ENCODE peak calls at places on chromosomes 2 and 18, in five cellular contexts. N is esophagus squamous epithelium, C is HepG2, P is lower lobe of right lung, J is body of pancreas. Y is an unnamed sample.

GRCh38 chr2:238847841-238848565 is at the start of gene TWIST2:
- DNase-seq in N (no peak), C (no peak), P (peak), J (no peak), Y (peak)

GRCh38 chr2:29495536-29495935 is 380.3 kb downstream of the CLIP4 start:
- DNase-seq in N (no peak), C (no peak), P (no peak), J (no peak), Y (no peak)

GRCh38 chr2:237686659-237687136 is 59.3 kb downstream of the LRRFIP1 start:
- DNase-seq in N (no peak), C (peak), P (peak), J (no peak), Y (no peak)

GRCh38 chr18:2827076-2827475 is 19.7 kb upstream of the EMILIN2 start:
- DNase-seq in N (no peak), C (no peak), P (no peak), J (no peak), Y (no peak)

GRCh38 chr2:69581774-69582581 is 61.6 kb downstream of the AAK1 start:
- DNase-seq in N (no peak), C (peak), P (peak), J (peak), Y (no peak)

GRCh38 chr2:239006886-239007285 is 159.0 kb downstream of the TWIST2 start:
- DNase-seq in N (no peak), C (no peak), P (no peak), J (no peak), Y (no peak)

GRCh38 chr2:220531216-220531615 is 903.8 kb downstream of the SLC4A3 start:
- DNase-seq in N (no peak), C (no peak), P (no peak), J (no peak), Y (no peak)

GRCh38 chr2:57204364-57204763 is 842.2 kb upstream of the VRK2 start:
- DNase-seq in N (no peak), C (no peak), P (no peak), J (no peak), Y (no peak)

DNA sequence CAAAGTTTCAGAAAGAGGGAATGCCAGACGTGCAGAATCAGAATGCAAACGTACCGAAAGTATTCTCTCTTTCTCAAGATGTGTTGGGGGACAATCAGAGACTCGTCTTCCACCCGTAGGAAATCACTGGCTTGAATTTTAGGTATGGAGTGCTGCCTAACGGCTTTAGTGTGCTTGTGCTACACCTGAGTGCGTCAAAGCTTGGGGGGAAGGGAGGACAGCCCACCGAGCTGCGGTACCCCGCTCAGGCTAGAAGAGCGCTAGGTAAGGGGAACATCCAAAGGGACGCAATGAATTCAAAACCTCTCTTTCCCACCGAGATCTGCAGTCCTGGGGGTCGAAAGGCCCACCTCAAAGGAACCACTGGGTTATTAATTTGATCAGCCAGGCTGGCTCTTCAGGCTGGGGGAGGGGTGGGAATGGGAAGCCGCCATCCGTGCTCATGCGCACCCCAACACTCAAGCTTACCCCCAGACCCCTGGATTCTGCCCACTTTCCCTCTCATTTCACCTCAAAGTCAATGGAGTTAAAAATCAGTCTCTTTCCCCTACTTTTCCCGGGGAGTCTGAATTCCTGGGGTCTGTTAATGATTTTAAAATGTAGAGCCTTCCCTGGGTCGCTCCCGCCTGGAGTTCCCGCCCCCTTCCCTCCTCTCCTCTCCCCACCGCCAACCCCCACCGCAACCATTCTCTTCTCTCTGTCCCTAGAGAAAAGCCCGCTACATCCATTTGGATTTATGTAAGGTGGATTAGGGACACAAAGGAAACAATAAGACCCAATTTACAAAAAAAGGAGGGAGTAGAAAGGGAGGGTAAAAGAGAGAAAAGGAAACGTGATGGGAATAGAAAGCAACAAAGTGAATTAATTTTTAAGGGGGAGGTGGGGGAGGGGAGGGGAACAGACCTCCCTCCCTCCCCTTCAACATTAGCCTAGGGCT is 2.5 kb downstream of the EPHA4 start:
- DNase-seq in N (no peak), C (no peak), P (no peak), J (no peak), Y (no peak)
- H3K27ac ChIP-seq in N (no peak), C (no peak), P (no peak), J (no peak), Y (peak)

GRCh38 chr2:33221046-33221784 is 255.2 kb upstream of the RASGRP3 start:
- DNase-seq in N (no peak), C (no peak), P (no peak), J (no peak), Y (no peak)
- H3K27ac ChIP-seq in N (no peak), C (no peak), P (no peak), J (no peak), Y (peak)

GRCh38 chr2:217954971-217955740 is 47.6 kb downstream of the TNS1 start:
- DNase-seq in N (no peak), C (no peak), P (peak), J (peak), Y (no peak)
- H3K27ac ChIP-seq in N (peak), C (no peak), P (peak), J (peak), Y (peak)

GRCh38 chr18:59681521-59682004 is 15.7 kb downstream of the CCBE1 start:
- DNase-seq in N (no peak), C (no peak), P (no peak), J (no peak), Y (no peak)

GRCh38 chr18:59686260-59686659 is 11.0 kb downstream of the CCBE1 start:
- DNase-seq in N (no peak), C (no peak), P (no peak), J (no peak), Y (no peak)

GRCh38 chr18:59690216-59691045 is 6.8 kb downstream of the CCBE1 start:
- DNase-seq in N (no peak), C (no peak), P (no peak), J (no peak), Y (no peak)

GRCh38 chr18:59681051-59681450 is 16.2 kb downstream of the CCBE1 start:
- DNase-seq in N (no peak), C (no peak), P (no peak), J (no peak), Y (no peak)

GRCh38 chr18:59685501-59685900 is 11.7 kb downstream of the CCBE1 start:
- DNase-seq in N (no peak), C (no peak), P (no peak), J (no peak), Y (no peak)
- H3K27ac ChIP-seq in N (no peak), C (no peak), P (peak), J (no peak), Y (no peak)

GRCh38 chr2:27408601-27409320 is 630 bp downstream of the PPM1G start:
- DNase-seq in N (no peak), C (no peak), P (no peak), J (no peak), Y (no peak)

GRCh38 chr2:27412419-27413152 is 3.2 kb upstream of the PPM1G start:
- DNase-seq in N (no peak), C (peak), P (no peak), J (no peak), Y (no peak)

GRCh38 chr2:27409321-27410073 is at the start of gene PPM1G:
- DNase-seq in N (peak), C (peak), P (peak), J (peak), Y (peak)

DNA sequence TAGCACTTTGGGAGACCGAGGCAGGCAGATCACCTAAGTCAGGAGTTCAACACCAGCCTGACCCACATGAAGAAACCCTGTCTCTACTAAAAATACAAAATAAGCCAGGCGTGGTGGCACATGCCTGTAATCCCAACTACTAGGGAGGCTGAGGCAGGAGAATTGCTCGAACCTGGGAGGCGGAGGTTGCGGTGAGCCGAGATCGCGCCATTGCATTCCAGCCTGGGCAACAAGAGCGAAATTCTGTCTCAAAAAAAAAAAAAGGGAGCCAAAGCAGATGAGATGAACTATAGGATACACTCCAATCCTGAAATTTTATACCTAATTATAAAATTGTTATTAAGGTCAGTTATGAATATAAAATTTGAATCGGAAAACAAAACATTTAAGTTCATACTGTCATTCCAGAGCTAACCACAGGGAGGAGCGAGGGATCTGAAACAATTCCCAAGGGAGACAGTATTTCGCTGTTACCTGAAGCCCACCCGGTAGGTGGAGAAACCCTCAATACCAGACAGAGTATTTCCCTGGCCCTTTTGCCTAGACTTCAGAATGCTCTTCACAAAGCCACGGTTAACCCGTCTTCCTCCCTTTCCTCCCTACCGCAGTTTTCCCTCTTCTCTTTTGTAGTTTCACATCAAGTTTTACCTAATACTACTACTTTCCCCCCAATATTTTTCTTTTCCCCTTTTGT is 1.4 kb downstream of the PPM1G start:
- DNase-seq in N (no peak), C (peak), P (no peak), J (no peak), Y (no peak)
- H3K27ac ChIP-seq in N (peak), C (peak), P (no peak), J (no peak), Y (no peak)